ENCODE peak calls at places on chromosomes 7 and 10, in eight cellular contexts. T, O, X, W, H, B, G and C are unnamed samples. For H3K4me1, the result is how much of the 10 kb centered on the place peaks cover.

GRCh38 chr7:135557455-135558336 is at the start of gene NUP205:
- DNase-seq in T (peak), O (peak), X (peak), W (peak), H (peak), B (peak), G (peak), C (peak)

GRCh38 chr10:73771722-73772279 is 10.0 kb upstream of the CHCHD1 start:
- DNase-seq in T (peak), O (peak), X (no peak), W (peak), H (no peak), B (peak), G (peak), C (peak)

GRCh38 chr10:101725296-101725695 is 30.3 kb upstream of the FBXW4 start:
- DNase-seq in T (no peak), O (no peak), X (no peak), W (no peak), H (no peak), B (no peak), G (no peak), C (no peak)

GRCh38 chr10:113893570-113893969 is 39.1 kb downstream of the NHLRC2 start:
- DNase-seq in T (no peak), O (no peak), X (no peak), W (no peak), H (no peak), B (no peak), G (no peak), C (no peak)

GRCh38 chr7:3607847-3608246 is 306.8 kb downstream of the SDK1 start:
- DNase-seq in T (no peak), O (no peak), X (no peak), W (no peak), H (no peak), B (no peak), G (no peak), C (no peak)

GRCh38 chr10:9869185-9869584 is 1148.5 kb upstream of the CELF2 start:
- DNase-seq in T (no peak), O (no peak), X (no peak), W (no peak), H (no peak), B (no peak), G (no peak), C (no peak)

GRCh38 chr10:2895616-2896196 is 171.6 kb upstream of the PFKP start:
- DNase-seq in T (no peak), O (no peak), X (no peak), W (no peak), H (no peak), B (no peak), G (no peak), C (no peak)

GRCh38 chr7:100191775-100192174 is 14.1 kb downstream of the STAG3 start:
- DNase-seq in T (no peak), O (no peak), X (no peak), W (no peak), H (no peak), B (no peak), G (no peak), C (no peak)

GRCh38 chr10:13728898-13729535 is 142.3 kb downstream of the PRPF18 start:
- DNase-seq in T (no peak), O (peak), X (no peak), W (no peak), H (no peak), B (no peak), G (no peak), C (no peak)

DNA sequence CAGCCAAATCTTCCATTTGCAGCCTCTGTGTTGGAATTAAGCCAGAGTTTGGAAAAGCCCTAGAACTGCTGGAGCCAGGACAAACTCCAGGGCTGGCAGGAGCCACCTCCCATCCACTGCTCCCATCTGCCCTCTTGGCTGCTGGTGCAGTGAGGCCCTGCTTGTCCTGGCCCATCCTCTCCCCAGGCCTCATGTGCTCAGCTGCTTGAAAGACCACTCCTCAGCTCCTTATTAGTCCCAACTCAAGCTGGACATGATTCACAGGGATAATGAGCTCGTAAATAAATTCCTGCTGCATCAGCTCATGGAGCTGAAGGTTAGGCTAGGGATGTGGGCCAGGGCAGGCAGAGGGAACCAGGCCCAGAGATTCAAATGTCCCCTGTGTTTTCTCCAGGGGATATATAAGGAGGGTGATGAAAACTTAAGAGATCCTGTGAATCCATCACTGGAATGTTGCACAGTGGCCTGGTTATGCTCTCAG is 282.8 kb downstream of the RPS24 start:
- DNase-seq in T (peak), O (no peak), X (peak), W (no peak), H (no peak), B (no peak), G (peak), C (peak)
- TF ChIP-seq POLR2AphosphoS5 in T (peak), O (no peak), X (no peak), W (no peak), H (no peak), B (no peak), G (no peak), C (peak)

DNA sequence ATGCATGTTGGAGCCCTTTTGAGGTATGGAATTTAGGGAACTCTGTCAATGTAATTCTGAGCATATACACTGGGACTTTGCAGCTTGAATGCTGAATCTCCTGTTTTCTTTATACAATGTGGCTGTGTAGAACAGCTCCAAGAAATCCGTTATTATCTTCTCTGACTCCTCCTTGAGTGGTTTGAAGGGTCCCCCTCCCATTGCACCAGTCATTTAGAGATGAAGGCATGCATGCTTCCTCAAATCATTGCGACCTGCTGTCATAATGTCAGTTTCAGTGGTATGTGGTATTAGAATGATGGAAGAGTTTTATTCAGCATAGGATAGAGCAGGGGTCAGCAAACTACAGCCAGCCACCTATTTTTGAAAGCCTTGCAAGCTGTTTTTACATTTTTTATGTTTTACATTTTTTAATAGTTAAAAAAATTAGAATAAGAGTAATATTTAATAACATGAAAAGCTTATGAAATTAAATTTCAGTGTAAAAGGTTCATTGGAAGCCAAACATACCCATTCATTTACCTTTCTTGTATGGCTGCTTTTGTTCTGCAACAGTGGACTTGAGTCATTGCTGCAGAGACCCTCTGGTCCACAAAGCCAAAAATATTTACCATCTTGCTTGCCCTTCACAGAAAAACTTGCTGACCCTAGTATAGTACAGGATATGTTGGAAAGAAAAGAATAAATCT is 8.1 kb downstream of the STK17A start:
- DNase-seq in T (no peak), O (no peak), X (no peak), W (no peak), H (no peak), B (no peak), G (no peak), C (no peak)
- H3K4me1 ChIP-seq in T (under half), O (under half), X (under half), W (half or more), H (under half), B (under half), G (under half), C (under half)

DNA sequence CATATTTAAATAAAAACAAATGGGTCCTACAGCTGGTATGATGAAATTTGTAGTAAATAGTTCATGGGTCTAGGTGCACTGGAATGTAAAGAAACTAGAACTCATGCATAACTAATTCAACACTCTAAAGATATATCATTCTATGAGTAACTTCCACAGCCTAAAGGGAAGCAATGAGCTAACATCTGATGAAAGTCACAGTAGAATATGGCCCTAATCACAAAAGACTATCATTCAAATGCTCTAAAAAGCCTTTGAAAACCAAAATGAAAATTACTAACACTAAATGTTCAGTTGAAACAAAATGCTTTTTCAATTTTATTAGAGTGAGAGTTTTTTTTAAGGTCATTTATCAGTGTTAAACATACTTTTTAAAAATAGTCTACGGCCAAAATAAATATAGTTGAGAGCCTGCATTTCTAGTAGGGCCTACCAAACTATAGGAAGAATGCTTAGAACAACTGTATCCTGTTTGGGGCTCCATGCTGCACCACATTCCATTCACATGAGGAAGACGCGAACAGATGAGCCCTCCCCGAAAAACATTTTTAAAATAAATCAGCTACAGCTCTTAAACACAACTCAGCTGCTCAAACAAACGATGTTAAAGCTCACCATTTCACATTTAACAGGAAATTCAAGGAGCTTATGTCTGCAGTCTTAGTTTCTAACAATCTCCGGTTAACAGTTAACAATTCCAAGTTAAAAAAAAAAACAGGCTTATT is 134.4 kb downstream of the NRBF2 start:
- DNase-seq in T (no peak), O (no peak), X (no peak), W (no peak), H (peak), B (peak), G (peak), C (peak)
- TF ChIP-seq POLR2AphosphoS5 in T (peak), O (no peak), X (no peak), W (no peak), H (no peak), B (no peak), G (peak), C (peak)

DNA sequence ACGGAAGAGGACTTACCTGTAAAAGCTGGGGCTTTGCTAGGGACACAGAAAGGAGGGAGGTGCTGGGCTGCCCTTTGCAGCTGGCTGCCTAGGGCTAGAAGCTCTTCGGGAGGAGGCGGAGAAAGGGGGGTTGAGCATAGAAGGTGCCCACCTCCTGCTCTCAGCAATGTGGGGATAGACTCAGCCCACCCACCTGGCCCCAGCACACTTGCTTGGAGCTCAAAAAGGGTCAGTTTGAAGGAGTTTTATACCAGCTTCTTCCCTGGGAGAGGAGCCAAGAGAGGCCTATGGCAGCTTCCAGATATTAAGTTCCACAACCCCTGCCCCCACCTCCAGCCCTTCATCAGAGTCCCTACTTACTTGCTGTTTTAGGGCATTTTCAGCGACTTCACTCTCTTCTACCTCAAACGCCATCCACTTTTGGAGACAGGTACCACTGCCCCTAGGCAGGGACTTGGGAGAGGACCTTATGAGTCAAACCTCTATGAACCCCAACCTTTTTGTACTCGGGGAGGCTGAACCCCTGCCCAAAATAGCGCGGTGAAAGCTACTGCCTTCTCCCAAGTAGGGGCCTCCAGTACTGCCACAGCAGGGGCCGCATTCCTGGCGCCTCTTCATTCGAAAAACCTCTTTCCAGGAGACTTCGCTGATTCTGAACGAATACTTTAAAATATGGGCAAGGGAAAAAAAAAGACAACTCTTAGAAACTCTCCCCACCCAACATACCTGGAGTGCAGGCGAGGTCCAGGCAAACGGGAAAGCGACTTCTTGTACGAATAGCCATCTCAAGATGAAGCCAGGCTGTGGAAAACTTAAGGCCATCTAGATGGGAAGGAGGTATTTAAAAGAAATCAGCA is 1.2 kb upstream of the EVX1 start:
- DNase-seq in T (no peak), O (no peak), X (no peak), W (no peak), H (no peak), B (no peak), G (no peak), C (no peak)
- H3K4me1 ChIP-seq in T (half or more), O (under half), X (under half), W (half or more), H (under half), B (under half), G (under half), C (under half)

GRCh38 chr7:7612519-7612918 is 28.0 kb upstream of the UMAD1 start:
- DNase-seq in T (no peak), O (no peak), X (no peak), W (no peak), H (no peak), B (no peak), G (no peak), C (no peak)
- TF ChIP-seq POLR2AphosphoS5 in T (no peak), O (no peak), X (no peak), W (no peak), H (no peak), B (no peak), G (no peak), C (no peak)

GRCh38 chr10:30581779-30582380 is 47.7 kb downstream of the LYZL2 start:
- DNase-seq in T (no peak), O (peak), X (no peak), W (no peak), H (peak), B (peak), G (peak), C (no peak)
- H3K4me1 ChIP-seq in T (under half), O (under half), X (under half), W (under half), H (under half), B (under half), G (under half), C (under half)

GRCh38 chr10:63280386-63280785 is 147.3 kb downstream of the NRBF2 start:
- DNase-seq in T (no peak), O (no peak), X (no peak), W (no peak), H (no peak), B (no peak), G (no peak), C (no peak)

GRCh38 chr10:63286754-63287264 is 153.7 kb downstream of the NRBF2 start:
- DNase-seq in T (no peak), O (no peak), X (no peak), W (no peak), H (no peak), B (no peak), G (no peak), C (no peak)

GRCh38 chr10:63283093-63283492 is 150.0 kb downstream of the NRBF2 start:
- DNase-seq in T (no peak), O (no peak), X (no peak), W (no peak), H (no peak), B (no peak), G (no peak), C (no peak)

GRCh38 chr10:63286340-63286739 is 153.2 kb downstream of the NRBF2 start:
- DNase-seq in T (no peak), O (no peak), X (no peak), W (no peak), H (no peak), B (no peak), G (no peak), C (no peak)

DNA sequence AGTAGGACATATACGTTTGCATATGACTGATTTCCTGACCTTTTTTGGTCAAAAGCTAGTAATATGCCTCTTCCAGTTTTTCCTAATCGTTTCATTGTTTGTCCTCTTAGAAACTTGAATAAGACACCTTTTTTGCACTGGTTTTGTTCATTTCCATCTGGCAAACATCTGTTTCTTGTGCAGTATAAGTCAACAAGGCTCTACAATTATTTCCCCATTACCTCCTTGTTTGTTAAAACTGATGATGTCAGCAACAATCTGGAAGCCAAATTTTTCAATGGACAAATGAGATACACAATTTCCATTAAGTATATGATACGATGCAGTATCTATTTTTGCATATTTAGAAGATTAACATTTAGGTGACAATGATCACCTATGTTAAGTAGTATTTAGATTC is 148.8 kb downstream of the NRBF2 start:
- DNase-seq in T (no peak), O (no peak), X (no peak), W (no peak), H (no peak), B (no peak), G (no peak), C (no peak)
- TF ChIP-seq POLR2AphosphoS5 in T (no peak), O (no peak), X (no peak), W (no peak), H (no peak), B (no peak), G (no peak), C (no peak)

GRCh38 chr10:29469481-29470354 is 165.1 kb downstream of the SVIL start:
- DNase-seq in T (no peak), O (no peak), X (no peak), W (no peak), H (no peak), B (no peak), G (no peak), C (no peak)

GRCh38 chr10:29470843-29471482 is 163.8 kb downstream of the SVIL start:
- DNase-seq in T (no peak), O (no peak), X (no peak), W (no peak), H (no peak), B (no peak), G (no peak), C (no peak)

GRCh38 chr10:29472268-29473086 is 162.3 kb downstream of the SVIL start:
- DNase-seq in T (no peak), O (no peak), X (no peak), W (no peak), H (no peak), B (no peak), G (no peak), C (no peak)

GRCh38 chr10:29471483-29471859 is 163.3 kb downstream of the SVIL start:
- DNase-seq in T (no peak), O (no peak), X (no peak), W (no peak), H (no peak), B (no peak), G (peak), C (no peak)

DNA sequence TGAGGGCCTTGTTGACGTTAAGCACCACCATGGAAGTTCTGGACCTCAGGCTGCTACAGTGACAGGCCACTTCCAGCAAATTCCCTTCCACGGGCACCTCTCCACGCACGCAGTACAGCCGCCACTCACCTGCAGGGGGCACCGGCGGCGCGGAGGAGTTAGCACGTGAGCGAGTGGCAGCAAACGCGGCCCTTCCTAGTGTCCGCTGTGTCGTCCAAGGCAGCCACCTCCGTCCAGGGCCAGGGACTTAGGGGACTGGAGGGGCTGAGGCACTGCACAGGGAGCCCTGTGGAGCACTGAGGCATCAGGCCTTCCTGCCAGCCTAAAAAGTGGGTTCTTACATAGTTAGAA is 164.4 kb downstream of the SVIL start:
- DNase-seq in T (no peak), O (no peak), X (no peak), W (no peak), H (peak), B (no peak), G (no peak), C (no peak)
- H3K4me1 ChIP-seq in T (half or more), O (under half), X (under half), W (under half), H (under half), B (under half), G (under half), C (under half)